ENCODE peak calls at places on chromosomes 5 and 9, in nine cellular contexts. Q is pancreas, U is astrocyte, V is H9, H is mammary epithelial cell, E is OCI-LY7, G is right cardiac atrium, F is heart right ventricle, P is GM12878. O is an unnamed sample. For H3K9me3, the result is how much of the 10 kb centered on the place peaks cover.

GRCh38 chr5:99544326-99544725 is 615.5 kb upstream of the CHD1 start:
- DNase-seq in Q (no peak), U (peak), V (no peak), H (no peak), E (no peak), G (no peak), F (no peak), P (no peak), O (no peak)

GRCh38 chr5:148465381-148466290 is 81.9 kb downstream of the FBXO38 start:
- DNase-seq in Q (no peak), U (no peak), V (no peak), H (no peak), E (no peak), G (peak), F (no peak), P (no peak), O (no peak)

GRCh38 chr9:133731876-133732321 is 6.3 kb downstream of the SARDH start:
- DNase-seq in Q (peak), U (peak), V (peak), H (peak), E (peak), G (peak), F (no peak), P (no peak), O (no peak)

GRCh38 chr5:124605516-124605915 is 140.9 kb downstream of the ZNF608 start:
- DNase-seq in Q (no peak), U (peak), V (no peak), H (no peak), E (no peak), G (peak), F (peak), P (no peak), O (no peak)

GRCh38 chr5:163653526-163653925 is 148.1 kb downstream of the MAT2B start:
- DNase-seq in Q (no peak), U (no peak), V (no peak), H (no peak), E (no peak), G (no peak), F (no peak), P (no peak), O (no peak)

GRCh38 chr9:26856413-26857032 is 36.1 kb downstream of the CAAP1 start:
- DNase-seq in Q (no peak), U (peak), V (peak), H (peak), E (peak), G (no peak), F (no peak), P (peak), O (no peak)

GRCh38 chr9:86668488-86668887 is 278.8 kb downstream of the GAS1 start:
- DNase-seq in Q (no peak), U (no peak), V (no peak), H (no peak), E (no peak), G (no peak), F (no peak), P (no peak), O (no peak)

GRCh38 chr5:138597660-138598400 is 22.6 kb upstream of the HSPA9 start:
- DNase-seq in Q (no peak), U (no peak), V (no peak), H (no peak), E (no peak), G (no peak), F (no peak), P (no peak), O (no peak)

GRCh38 chr5:14507156-14507941 is 74.2 kb upstream of the OTULINL start:
- DNase-seq in Q (no peak), U (no peak), V (no peak), H (no peak), E (no peak), G (no peak), F (no peak), P (no peak), O (no peak)

GRCh38 chr5:63563008-63563917 is 399.0 kb downstream of the HTR1A start:
- DNase-seq in Q (no peak), U (no peak), V (no peak), H (peak), E (no peak), G (no peak), F (no peak), P (no peak), O (no peak)

GRCh38 chr9:14591411-14591810 is 101.8 kb downstream of the ZDHHC21 start:
- DNase-seq in Q (no peak), U (no peak), V (no peak), H (no peak), E (no peak), G (no peak), F (no peak), P (no peak), O (no peak)

GRCh38 chr9:87959916-87960581 is 14.3 kb downstream of the CDK20 start:
- DNase-seq in Q (no peak), U (peak), V (no peak), H (no peak), E (no peak), G (no peak), F (no peak), P (no peak), O (no peak)

GRCh38 chr9:90331826-90332575 is 310.6 kb downstream of the DIRAS2 start:
- DNase-seq in Q (no peak), U (peak), V (no peak), H (no peak), E (no peak), G (no peak), F (no peak), P (no peak), O (no peak)

GRCh38 chr5:10595678-10596309 is 31.9 kb downstream of the ANKRD33B start:
- DNase-seq in Q (no peak), U (peak), V (no peak), H (peak), E (no peak), G (no peak), F (peak), P (no peak), O (no peak)

GRCh38 chr5:108028411-108028810 is 353.5 kb downstream of the FBXL17 start:
- DNase-seq in Q (no peak), U (peak), V (no peak), H (peak), E (no peak), G (no peak), F (no peak), P (no peak), O (no peak)

GRCh38 chr5:56698463-56699381 is 116.6 kb upstream of the MAP3K1 start:
- DNase-seq in Q (no peak), U (no peak), V (no peak), H (no peak), E (no peak), G (peak), F (no peak), P (no peak), O (no peak)

GRCh38 chr9:92489209-92489608 is 6.9 kb upstream of the ASPN start:
- DNase-seq in Q (no peak), U (peak), V (no peak), H (no peak), E (no peak), G (no peak), F (no peak), P (no peak), O (no peak)

GRCh38 chr9:23779220-23779619 is 46.8 kb downstream of the ELAVL2 start:
- DNase-seq in Q (no peak), U (peak), V (peak), H (no peak), E (no peak), G (peak), F (no peak), P (no peak), O (no peak)

GRCh38 chr9:128382261-128382660 is 11.1 kb downstream of the URM1 start:
- DNase-seq in Q (no peak), U (no peak), V (no peak), H (no peak), E (no peak), G (no peak), F (no peak), P (no peak), O (no peak)

GRCh38 chr9:109640232-109641078 is 139.5 kb upstream of the PALM2AKAP2 start:
- DNase-seq in Q (peak), U (peak), V (peak), H (peak), E (no peak), G (peak), F (peak), P (no peak), O (no peak)

GRCh38 chr9:110050925-110051355 is 157.0 kb downstream of the C9orf152 start:
- DNase-seq in Q (no peak), U (peak), V (no peak), H (peak), E (peak), G (no peak), F (no peak), P (no peak), O (no peak)

GRCh38 chr5:147746986-147747385 is 35.5 kb downstream of the JAKMIP2 start:
- DNase-seq in Q (no peak), U (peak), V (no peak), H (no peak), E (no peak), G (no peak), F (no peak), P (no peak), O (no peak)

GRCh38 chr9:112273826-112274225 is 59.6 kb downstream of the PTBP3 start:
- DNase-seq in Q (no peak), U (no peak), V (no peak), H (no peak), E (no peak), G (no peak), F (no peak), P (no peak), O (no peak)

GRCh38 chr9:134161647-134162046 is 2.7 kb downstream of the RNU6ATAC start:
- DNase-seq in Q (no peak), U (no peak), V (no peak), H (no peak), E (no peak), G (peak), F (no peak), P (no peak), O (no peak)

GRCh38 chr5:141559481-141559880 is 59.3 kb downstream of the DIAPH1 start:
- DNase-seq in Q (no peak), U (peak), V (no peak), H (peak), E (no peak), G (no peak), F (peak), P (no peak), O (no peak)

GRCh38 chr9:87714819-87715218 is 11.1 kb upstream of the CTSL start:
- DNase-seq in Q (no peak), U (peak), V (no peak), H (peak), E (no peak), G (peak), F (peak), P (no peak), O (no peak)

GRCh38 chr5:172502969-172503368 is 48.6 kb upstream of the SH3PXD2B start:
- DNase-seq in Q (no peak), U (no peak), V (peak), H (no peak), E (peak), G (no peak), F (peak), P (no peak), O (no peak)

GRCh38 chr5:60668715-60669304 is 31.2 kb downstream of the DEPDC1B start:
- DNase-seq in Q (no peak), U (peak), V (no peak), H (peak), E (peak), G (no peak), F (no peak), P (no peak), O (no peak)

GRCh38 chr5:126430631-126431030 is 7.4 kb downstream of the GRAMD2B start:
- DNase-seq in Q (no peak), U (no peak), V (no peak), H (no peak), E (no peak), G (no peak), F (no peak), P (no peak), O (no peak)

GRCh38 chr5:17216974-17217325 is 481 bp upstream of the BASP1 start:
- DNase-seq in Q (peak), U (peak), V (peak), H (no peak), E (peak), G (peak), F (peak), P (no peak), O (no peak)

GRCh38 chr9:131999692-132000551 is 79.7 kb downstream of the MED27 start:
- DNase-seq in Q (no peak), U (peak), V (no peak), H (peak), E (no peak), G (no peak), F (no peak), P (peak), O (no peak)

GRCh38 chr9:83266618-83267543 is 203.9 kb upstream of the RASEF start:
- DNase-seq in Q (no peak), U (peak), V (no peak), H (no peak), E (no peak), G (peak), F (peak), P (no peak), O (no peak)

GRCh38 chr5:80711938-80712337 is 57.2 kb upstream of the DHFR start:
- DNase-seq in Q (no peak), U (no peak), V (peak), H (peak), E (no peak), G (peak), F (no peak), P (no peak), O (no peak)

GRCh38 chr5:124289122-124289521 is 457.3 kb downstream of the ZNF608 start:
- DNase-seq in Q (peak), U (no peak), V (no peak), H (no peak), E (no peak), G (peak), F (peak), P (no peak), O (no peak)

DNA sequence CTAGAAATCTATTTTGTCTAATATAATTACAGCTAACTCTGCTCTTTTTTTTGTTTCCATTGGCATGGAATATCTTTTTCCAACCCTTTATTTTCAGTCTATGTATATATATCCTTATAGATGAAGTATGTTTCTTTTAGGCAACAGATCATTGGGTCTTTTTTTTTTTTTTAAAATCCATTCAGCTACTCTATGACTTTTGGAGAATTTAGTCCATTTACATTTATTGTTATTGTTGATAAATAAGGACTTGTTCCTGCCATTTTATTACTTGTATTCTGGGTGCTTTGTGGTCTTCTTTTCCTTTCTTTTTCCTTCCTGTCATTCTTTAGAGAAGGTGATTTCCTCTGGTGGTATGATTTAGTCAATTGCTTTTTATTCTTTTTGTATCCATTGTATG is 296.8 kb downstream of the SMARCA2 start:
- DNase-seq in Q (no peak), U (no peak), V (no peak), H (no peak), E (no peak), G (no peak), F (no peak), P (no peak), O (no peak)
- H3K9me3 ChIP-seq in Q (under half), U (under half), V (under half), H (under half), E (under half), G (under half), F (under half), P (under half), O (under half)

GRCh38 chr9:118701985-118702384 is 667.2 kb downstream of the BRINP1 start:
- DNase-seq in Q (no peak), U (no peak), V (no peak), H (no peak), E (no peak), G (no peak), F (no peak), P (no peak), O (no peak)
- H3K9me3 ChIP-seq in Q (under half), U (under half), V (under half), H (under half), E (under half), G (under half), F (under half), P (under half), O (under half)

GRCh38 chr5:178672635-178673034 is 45.8 kb upstream of the CLK4 start:
- DNase-seq in Q (no peak), U (no peak), V (no peak), H (no peak), E (no peak), G (no peak), F (no peak), P (no peak), O (no peak)

GRCh38 chr5:178671745-178672144 is 44.9 kb upstream of the CLK4 start:
- DNase-seq in Q (no peak), U (no peak), V (no peak), H (no peak), E (no peak), G (no peak), F (no peak), P (no peak), O (no peak)

GRCh38 chr5:178668579-178668978 is 41.7 kb upstream of the CLK4 start:
- DNase-seq in Q (no peak), U (no peak), V (no peak), H (no peak), E (no peak), G (no peak), F (no peak), P (no peak), O (no peak)

GRCh38 chr5:178667685-178668084 is 40.8 kb upstream of the CLK4 start:
- DNase-seq in Q (no peak), U (no peak), V (peak), H (no peak), E (no peak), G (no peak), F (no peak), P (no peak), O (no peak)

GRCh38 chr5:178670486-178670885 is 43.6 kb upstream of the CLK4 start:
- DNase-seq in Q (no peak), U (no peak), V (no peak), H (no peak), E (no peak), G (no peak), F (no peak), P (no peak), O (no peak)
- H3K9me3 ChIP-seq in Q (under half), U (under half), V (under half), H (under half), E (under half), G (under half), F (under half), P (under half), O (under half)

DNA sequence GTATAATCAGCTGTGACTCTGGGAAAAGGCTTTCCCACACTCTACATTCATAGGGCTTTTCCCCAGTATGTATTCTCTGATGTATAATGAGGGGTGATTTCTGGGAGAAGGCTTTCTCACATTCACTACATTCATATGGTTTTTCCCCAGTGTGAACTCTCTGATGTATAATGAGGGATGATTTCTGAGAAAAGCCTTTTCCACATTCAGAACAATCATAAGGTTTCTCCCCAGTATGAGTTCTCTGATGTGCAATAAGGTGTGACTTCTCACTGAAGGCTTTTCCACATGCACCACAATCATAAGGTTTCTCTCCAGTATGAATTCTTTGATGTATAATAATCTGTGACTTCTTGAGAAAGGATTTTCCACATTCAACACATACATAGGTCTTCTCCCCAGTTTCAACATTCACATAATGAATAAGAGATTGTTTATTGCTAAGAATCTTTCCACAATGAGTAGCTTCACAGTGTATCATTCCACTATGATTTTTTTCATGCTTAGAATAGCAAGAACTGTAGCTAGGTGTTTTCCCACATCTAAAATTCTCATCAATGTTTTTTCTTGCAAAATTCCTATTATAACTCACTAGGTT is 26.7 kb upstream of the ZNF300 start:
- DNase-seq in Q (no peak), U (peak), V (no peak), H (no peak), E (no peak), G (no peak), F (no peak), P (no peak), O (no peak)
- H3K9me3 ChIP-seq in Q (under half), U (under half), V (half or more), H (under half), E (half or more), G (under half), F (under half), P (under half), O (under half)

GRCh38 chr5:158670199-158670598 is 429.5 kb downstream of the EBF1 start:
- DNase-seq in Q (no peak), U (no peak), V (no peak), H (no peak), E (peak), G (no peak), F (no peak), P (no peak), O (no peak)

GRCh38 chr5:158669275-158669674 is 430.4 kb downstream of the EBF1 start:
- DNase-seq in Q (no peak), U (no peak), V (no peak), H (no peak), E (no peak), G (no peak), F (no peak), P (no peak), O (no peak)
- H3K9me3 ChIP-seq in Q (under half), U (under half), V (under half), H (under half), E (under half), G (under half), F (under half), P (under half), O (under half)

GRCh38 chr5:3852154-3852930 is 256.7 kb downstream of the IRX1 start:
- DNase-seq in Q (no peak), U (no peak), V (no peak), H (peak), E (no peak), G (no peak), F (no peak), P (no peak), O (no peak)

GRCh38 chr5:3858524-3858923 is 262.9 kb downstream of the IRX1 start:
- DNase-seq in Q (no peak), U (no peak), V (no peak), H (no peak), E (peak), G (no peak), F (no peak), P (no peak), O (no peak)

GRCh38 chr5:3853366-3853765 is 257.7 kb downstream of the IRX1 start:
- DNase-seq in Q (no peak), U (no peak), V (no peak), H (no peak), E (no peak), G (no peak), F (no peak), P (no peak), O (no peak)

GRCh38 chr5:3854069-3854741 is 258.6 kb downstream of the IRX1 start:
- DNase-seq in Q (no peak), U (no peak), V (no peak), H (no peak), E (no peak), G (peak), F (peak), P (no peak), O (no peak)

DNA sequence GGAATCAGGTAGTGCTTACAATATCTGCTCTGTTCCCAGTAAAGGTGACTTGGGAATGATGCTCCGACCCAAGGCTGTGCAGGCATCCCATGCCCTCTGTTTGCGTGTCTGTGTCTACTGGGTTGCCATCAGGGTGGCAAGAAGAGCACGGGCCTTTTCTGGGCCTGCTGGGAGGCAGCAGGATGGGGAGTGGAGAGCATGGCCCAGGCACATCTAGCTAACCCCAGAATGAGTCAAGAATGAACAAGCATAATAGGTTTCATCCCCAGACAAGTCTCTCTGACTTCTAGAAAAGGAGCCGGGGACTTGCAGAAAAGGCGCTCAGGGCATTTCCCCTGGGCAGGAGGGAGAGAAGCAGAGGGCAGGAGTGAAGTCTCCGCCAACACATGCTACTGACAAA is 260.4 kb downstream of the IRX1 start:
- DNase-seq in Q (no peak), U (no peak), V (no peak), H (peak), E (no peak), G (no peak), F (no peak), P (no peak), O (no peak)
- H3K9me3 ChIP-seq in Q (under half), U (under half), V (under half), H (under half), E (under half), G (under half), F (under half), P (under half), O (under half)

O was measured in T-helper 17 cell.